ENCODE peak calls at places on chromosome 2, in eight cellular contexts. U is sigmoid colon, V is brain microvascular endothelial cell, B is psoas muscle, K is omental fat pad, X is cardiac fibroblast, R is fibroblast of mammary gland, T is Panc1. J is an unnamed sample.

GRCh38 chr2:134052173-134052572 is 201.7 kb upstream of the MGAT5 start:
- DNase-seq in U (no peak), V (no peak), B (no peak), K (no peak), X (no peak), R (no peak), T (no peak), J (no peak)

GRCh38 chr2:8575011-8575750 is 106.7 kb upstream of the ID2 start:
- DNase-seq in U (peak), V (no peak), B (no peak), K (peak), X (peak), R (peak), T (no peak), J (no peak)

GRCh38 chr2:157839162-157839801 is 36.8 kb downstream of the ACVR1 start:
- DNase-seq in U (no peak), V (peak), B (peak), K (no peak), X (peak), R (peak), T (no peak), J (peak)

GRCh38 chr2:203105996-203106395 is 91.3 kb downstream of the NBEAL1 start:
- DNase-seq in U (no peak), V (no peak), B (no peak), K (no peak), X (peak), R (no peak), T (no peak), J (no peak)

GRCh38 chr2:86249843-86250402 is 50.7 kb downstream of the MRPL35 start:
- DNase-seq in U (peak), V (no peak), B (no peak), K (no peak), X (no peak), R (peak), T (peak), J (peak)

GRCh38 chr2:29269095-29270090 is 154.2 kb downstream of the CLIP4 start:
- DNase-seq in U (peak), V (no peak), B (no peak), K (no peak), X (no peak), R (no peak), T (no peak), J (no peak)

GRCh38 chr2:9327873-9328352 is 95.4 kb downstream of the ITGB1BP1 start:
- DNase-seq in U (no peak), V (no peak), B (no peak), K (no peak), X (no peak), R (no peak), T (no peak), J (no peak)

GRCh38 chr2:184743096-184743495 is 144.8 kb downstream of the ZNF804A start:
- DNase-seq in U (no peak), V (no peak), B (no peak), K (no peak), X (no peak), R (peak), T (no peak), J (no peak)

GRCh38 chr2:228181098-228182019 is at the start of gene SPHKAP:
- DNase-seq in U (no peak), V (no peak), B (no peak), K (no peak), X (no peak), R (no peak), T (no peak), J (no peak)

GRCh38 chr2:145775591-145775990 is 1255.7 kb upstream of the ZEB2 start:
- DNase-seq in U (no peak), V (no peak), B (no peak), K (no peak), X (no peak), R (no peak), T (no peak), J (no peak)

GRCh38 chr2:130328710-130329109 is 14.0 kb upstream of the IMP4 start:
- DNase-seq in U (no peak), V (no peak), B (no peak), K (no peak), X (no peak), R (no peak), T (no peak), J (no peak)

GRCh38 chr2:172906401-172906811 is 169.2 kb upstream of the MAP3K20 start:
- DNase-seq in U (no peak), V (no peak), B (no peak), K (no peak), X (peak), R (no peak), T (no peak), J (no peak)

GRCh38 chr2:176500921-176501320 is 231.7 kb downstream of the MTX2 start:
- DNase-seq in U (no peak), V (no peak), B (no peak), K (no peak), X (peak), R (peak), T (no peak), J (no peak)

GRCh38 chr2:317501-318424 is 29.9 kb upstream of the ALKAL2 start:
- DNase-seq in U (no peak), V (peak), B (no peak), K (no peak), X (peak), R (peak), T (no peak), J (no peak)

GRCh38 chr2:122136071-122136470 is 380.6 kb downstream of the TSN start:
- DNase-seq in U (no peak), V (no peak), B (no peak), K (no peak), X (peak), R (peak), T (peak), J (no peak)

GRCh38 chr2:55048925-55049793 is 1.1 kb downstream of the RTN4 start:
- DNase-seq in U (peak), V (peak), B (peak), K (peak), X (peak), R (peak), T (no peak), J (peak)

GRCh38 chr2:86788172-86788571 is 2.5 kb downstream of the CD8A start:
- DNase-seq in U (no peak), V (no peak), B (no peak), K (no peak), X (peak), R (no peak), T (no peak), J (no peak)

GRCh38 chr2:109471656-109472055 is 142.1 kb downstream of the SEPTIN10 start:
- DNase-seq in U (no peak), V (no peak), B (no peak), K (no peak), X (no peak), R (no peak), T (no peak), J (no peak)

GRCh38 chr2:39513641-39514094 is 76.6 kb upstream of the MAP4K3 start:
- DNase-seq in U (peak), V (peak), B (peak), K (peak), X (peak), R (peak), T (no peak), J (peak)

GRCh38 chr2:123720760-123721159 is 304.3 kb upstream of the CNTNAP5 start:
- DNase-seq in U (no peak), V (no peak), B (no peak), K (no peak), X (no peak), R (no peak), T (no peak), J (no peak)

GRCh38 chr2:119823734-119824334 is 64.1 kb downstream of the PTPN4 start:
- DNase-seq in U (no peak), V (peak), B (no peak), K (no peak), X (peak), R (peak), T (no peak), J (peak)

GRCh38 chr2:225310745-225311144 is 88.8 kb upstream of the NYAP2 start:
- DNase-seq in U (no peak), V (no peak), B (no peak), K (no peak), X (no peak), R (no peak), T (no peak), J (no peak)

GRCh38 chr2:143426296-143426695 is 297.1 kb downstream of the ARHGAP15 start:
- DNase-seq in U (no peak), V (peak), B (no peak), K (no peak), X (peak), R (peak), T (no peak), J (peak)

GRCh38 chr2:201257381-201257940 is 2.9 kb upstream of the CASP8 start:
- DNase-seq in U (no peak), V (no peak), B (peak), K (no peak), X (no peak), R (no peak), T (no peak), J (no peak)

GRCh38 chr2:169361706-169362345 is 508 bp downstream of the LRP2 start:
- DNase-seq in U (no peak), V (no peak), B (peak), K (no peak), X (peak), R (no peak), T (no peak), J (no peak)

GRCh38 chr2:33215299-33215698 is 261.1 kb upstream of the RASGRP3 start:
- DNase-seq in U (peak), V (peak), B (peak), K (no peak), X (peak), R (peak), T (no peak), J (peak)

GRCh38 chr2:45353879-45354278 is 257.2 kb downstream of the SRBD1 start:
- DNase-seq in U (no peak), V (peak), B (no peak), K (no peak), X (peak), R (peak), T (peak), J (peak)

GRCh38 chr2:241741016-241741415 is 6.6 kb downstream of the D2HGDH start:
- DNase-seq in U (no peak), V (no peak), B (no peak), K (no peak), X (no peak), R (no peak), T (no peak), J (no peak)

GRCh38 chr2:228827056-228827455 is 444.0 kb downstream of the PID1 start:
- DNase-seq in U (no peak), V (no peak), B (no peak), K (no peak), X (peak), R (peak), T (no peak), J (peak)

GRCh38 chr2:97761192-97761591 is 47.8 kb downstream of the ZAP70 start:
- DNase-seq in U (no peak), V (no peak), B (no peak), K (no peak), X (no peak), R (no peak), T (no peak), J (no peak)

GRCh38 chr2:131645177-131645765 is 117.6 kb downstream of the CCDC74A start:
- DNase-seq in U (no peak), V (no peak), B (no peak), K (no peak), X (no peak), R (no peak), T (no peak), J (no peak)

GRCh38 chr2:32865399-32866068 is 81.2 kb upstream of the LTBP1 start:
- DNase-seq in U (no peak), V (peak), B (no peak), K (no peak), X (peak), R (peak), T (peak), J (peak)

GRCh38 chr2:173149491-173149890 is 73.8 kb downstream of the MAP3K20 start:
- DNase-seq in U (no peak), V (no peak), B (no peak), K (no peak), X (no peak), R (no peak), T (no peak), J (no peak)

GRCh38 chr2:138021154-138021553 is 56.9 kb downstream of the HNMT start:
- DNase-seq in U (no peak), V (no peak), B (no peak), K (no peak), X (no peak), R (no peak), T (no peak), J (no peak)

GRCh38 chr2:219998099-219998498 is 370.7 kb downstream of the SLC4A3 start:
- DNase-seq in U (no peak), V (no peak), B (no peak), K (no peak), X (no peak), R (peak), T (no peak), J (peak)

GRCh38 chr2:219995409-219995808 is 368.0 kb downstream of the SLC4A3 start:
- DNase-seq in U (no peak), V (no peak), B (no peak), K (no peak), X (no peak), R (no peak), T (no peak), J (no peak)

GRCh38 chr2:219998714-219999227 is 371.3 kb downstream of the SLC4A3 start:
- DNase-seq in U (no peak), V (no peak), B (no peak), K (no peak), X (no peak), R (no peak), T (no peak), J (no peak)

GRCh38 chr2:219996366-219996765 is 368.9 kb downstream of the SLC4A3 start:
- DNase-seq in U (no peak), V (no peak), B (no peak), K (no peak), X (no peak), R (no peak), T (no peak), J (no peak)

GRCh38 chr2:219997341-219997851 is 370.0 kb downstream of the SLC4A3 start:
- DNase-seq in U (no peak), V (peak), B (no peak), K (peak), X (peak), R (peak), T (no peak), J (no peak)
- TF ChIP-seq CTCF in U (no peak), V (peak), B (no peak), K (no peak), X (peak), R (peak), T (peak), J (peak)

DNA sequence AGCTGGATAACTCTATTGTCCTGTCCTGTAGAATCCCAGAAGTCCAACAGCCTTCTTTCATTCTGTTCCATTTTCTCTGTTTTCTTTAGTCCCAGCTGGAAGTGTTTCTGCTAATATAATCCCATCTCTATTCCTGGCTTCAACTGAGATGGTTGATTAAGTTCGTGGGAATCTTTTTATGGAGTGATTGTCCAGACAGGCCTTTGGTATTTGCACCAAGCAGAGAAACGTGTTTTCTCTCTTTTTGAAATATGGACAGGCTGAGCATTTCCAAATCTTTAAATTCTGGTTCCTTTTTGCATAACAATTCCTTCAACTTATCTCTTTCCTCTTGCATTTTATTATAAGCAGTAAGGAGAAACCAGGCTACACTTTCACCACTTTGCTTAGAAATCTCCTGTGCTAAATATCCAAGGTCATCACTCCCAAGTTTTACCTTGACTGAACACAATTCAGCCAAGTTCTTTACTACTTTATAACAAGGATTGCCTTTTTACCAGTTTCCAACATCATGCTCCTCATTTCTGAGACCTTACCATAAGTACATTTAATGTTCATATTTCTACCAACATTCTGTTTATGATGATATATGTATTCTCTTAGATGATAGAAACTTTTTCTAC is 108.8 kb downstream of the ZFP36L2 start:
- DNase-seq in U (no peak), V (no peak), B (no peak), K (no peak), X (no peak), R (no peak), T (no peak), J (no peak)
- TF ChIP-seq CTCF in U (no peak), V (no peak), B (no peak), K (no peak), X (no peak), R (no peak), T (no peak), J (no peak)

DNA sequence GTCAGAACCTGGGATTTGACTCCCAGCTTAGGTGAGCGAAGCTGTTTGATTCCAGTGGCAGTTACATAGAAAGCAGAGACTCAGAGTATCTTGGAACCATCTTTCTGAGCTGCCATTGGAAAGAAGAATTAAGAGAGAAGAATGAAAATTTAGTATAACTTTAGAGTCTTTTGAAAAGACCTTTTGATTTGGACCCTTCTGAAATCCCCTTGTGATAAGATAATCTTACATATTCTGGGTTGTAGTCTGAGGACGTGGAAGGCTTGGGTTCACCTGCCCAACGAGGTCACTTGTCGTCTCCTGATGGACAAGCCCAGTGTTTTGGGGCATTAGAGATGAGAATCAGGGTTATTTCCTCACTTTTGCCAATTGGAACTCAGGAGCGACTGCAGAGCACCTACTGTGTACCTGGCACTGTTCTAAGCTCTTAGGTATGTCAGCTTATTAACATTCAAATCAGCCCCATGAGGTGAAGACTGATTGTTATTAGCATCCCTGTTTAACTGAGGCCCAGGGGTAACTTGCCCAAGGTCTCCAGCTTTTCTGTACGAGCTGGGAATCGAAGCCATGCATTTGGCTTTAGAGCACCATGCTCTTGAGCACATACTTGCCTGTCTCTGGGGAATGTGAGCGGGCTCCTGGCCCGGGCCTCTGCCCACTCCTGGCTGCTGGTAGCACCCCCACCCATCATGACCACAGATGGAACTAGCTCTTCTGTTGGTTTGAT is 2.9 kb downstream of the HK2 start:
- DNase-seq in U (no peak), V (no peak), B (no peak), K (no peak), X (no peak), R (no peak), T (no peak), J (no peak)
- TF ChIP-seq CTCF in U (no peak), V (no peak), B (no peak), K (no peak), X (no peak), R (no peak), T (peak), J (peak)

GRCh38 chr2:61898810-61899209 is 6.7 kb upstream of the COMMD1 start:
- DNase-seq in U (no peak), V (peak), B (no peak), K (no peak), X (peak), R (peak), T (no peak), J (no peak)
- TF ChIP-seq CTCF in U (no peak), V (peak), B (no peak), K (no peak), X (peak), R (peak), T (no peak), J (peak)